ENCODE peak calls at places on chromosomes 1 and 21, in eight cellular contexts. X is amniotic stem cell; R is RWPE1; S is Ammon's horn; A is activated naive CD4-positive, alpha-beta T cell treated with anti-CD3 and anti-CD28 coated beads, Interleukin-2, amount 50 U/mL, for 16 hours; L is GM03348; U is AG08396; P is activated naive CD8-positive, alpha-beta T cell treated with anti-CD3 and anti-CD28 coated beads, Interleukin-2, amount 50 U/mL, for 16 hours. B is an unnamed sample.
A peak's percentile ranks its signal among the peaks of the same experiment; 100 is the strongest.

GRCh38 chr21:32612075-32612998 is at the start of gene CFAP298:
- DNase-seq in X (peak; percentile 78), R (peak; percentile 88), S (peak; percentile 95), A (peak; percentile 83), L (peak; percentile 93), U (peak; percentile 93), P (peak; percentile 71), B (peak; percentile 81)

GRCh38 chr1:94125551-94126514 is 4.9 kb upstream of the ABCA4 start:
- DNase-seq in X (no peak), R (no peak), S (no peak), A (no peak), L (no peak), U (no peak), P (no peak), B (no peak)

GRCh38 chr21:35395728-35396127 is 346.6 kb upstream of the RUNX1 start:
- DNase-seq in X (peak; percentile 18), R (peak; percentile 65), S (no peak), A (no peak), L (no peak), U (no peak), P (no peak), B (no peak)

GRCh38 chr1:241611063-241611462 is 29.1 kb downstream of the CHML start:
- DNase-seq in X (no peak), R (peak; percentile 49), S (peak; percentile 74), A (no peak), L (peak; percentile 54), U (peak; percentile 16), P (no peak), B (no peak)

GRCh38 chr1:186014370-186015030 is 280.3 kb downstream of the HMCN1 start:
- DNase-seq in X (no peak), R (no peak), S (no peak), A (no peak), L (peak; percentile 22), U (peak; percentile 3), P (no peak), B (no peak)

GRCh38 chr1:26121854-26122773 is 10.5 kb downstream of the PDIK1L start:
- DNase-seq in X (no peak), R (no peak), S (peak; percentile 21), A (no peak), L (no peak), U (no peak), P (no peak), B (no peak)

GRCh38 chr1:198087831-198088230 is 69.0 kb upstream of the NEK7 start:
- DNase-seq in X (no peak), R (no peak), S (no peak), A (no peak), L (no peak), U (no peak), P (no peak), B (no peak)

GRCh38 chr1:119254067-119254720 is 113.7 kb upstream of the WARS2 start:
- DNase-seq in X (no peak), R (peak; percentile 91), S (no peak), A (no peak), L (peak; percentile 14), U (no peak), P (no peak), B (no peak)

GRCh38 chr1:184033711-184034167 is 3.8 kb downstream of the COLGALT2 start:
- DNase-seq in X (no peak), R (no peak), S (peak; percentile 60), A (no peak), L (peak; percentile 26), U (peak; percentile 68), P (no peak), B (no peak)

GRCh38 chr21:41045534-41046268 is 122.3 kb upstream of the BACE2 start:
- DNase-seq in X (no peak), R (no peak), S (peak; percentile 23), A (no peak), L (no peak), U (no peak), P (no peak), B (no peak)

GRCh38 chr1:67211589-67212563 is 45.6 kb downstream of the IL23R start:
- DNase-seq in X (no peak), R (peak; percentile 5), S (peak; percentile 11), A (peak; percentile 57), L (peak; percentile 11), U (no peak), P (peak; percentile 23), B (peak; percentile 33)

GRCh38 chr1:31930827-31931226 is 7.3 kb downstream of the PTP4A2 start:
- DNase-seq in X (no peak), R (no peak), S (no peak), A (no peak), L (no peak), U (no peak), P (no peak), B (no peak)

GRCh38 chr1:109977657-109978378 is 6.7 kb upstream of the AHCYL1 start:
- DNase-seq in X (no peak), R (no peak), S (no peak), A (no peak), L (peak; percentile 57), U (no peak), P (no peak), B (no peak)

GRCh38 chr1:48654606-48655210 is 122.0 kb downstream of the BEND5 start:
- DNase-seq in X (no peak), R (no peak), S (no peak), A (no peak), L (no peak), U (no peak), P (no peak), B (no peak)

GRCh38 chr21:44513389-44514217 is 26.4 kb downstream of the KRTAP10-1 start:
- DNase-seq in X (no peak), R (peak; percentile 22), S (no peak), A (no peak), L (no peak), U (no peak), P (no peak), B (no peak)

GRCh38 chr1:59978026-59978425 is 51.5 kb upstream of the CYP2J2 start:
- DNase-seq in X (no peak), R (no peak), S (no peak), A (no peak), L (no peak), U (no peak), P (no peak), B (no peak)

GRCh38 chr1:98991127-98992003 is 13.3 kb downstream of the PLPPR5 start:
- DNase-seq in X (peak; percentile 52), R (peak; percentile 32), S (no peak), A (no peak), L (peak; percentile 18), U (peak; percentile 34), P (no peak), B (no peak)

GRCh38 chr1:41936107-41936506 is 17.4 kb upstream of the HIVEP3 start:
- DNase-seq in X (no peak), R (peak; percentile 41), S (no peak), A (peak; percentile 31), L (no peak), U (no peak), P (no peak), B (no peak)

GRCh38 chr1:157000686-157001085 is 44.9 kb downstream of the ARHGEF11 start:
- DNase-seq in X (no peak), R (peak; percentile 60), S (no peak), A (no peak), L (no peak), U (no peak), P (no peak), B (no peak)

GRCh38 chr1:118961156-118961555 is 27.0 kb downstream of the TBX15 start:
- DNase-seq in X (no peak), R (no peak), S (no peak), A (no peak), L (no peak), U (no peak), P (no peak), B (no peak)

GRCh38 chr1:161215079-161215478 is at the start of gene FCER1G:
- DNase-seq in X (no peak), R (no peak), S (peak; percentile 72), A (no peak), L (no peak), U (no peak), P (no peak), B (no peak)

GRCh38 chr1:151898519-151898991 is 10.8 kb downstream of the THEM4 start:
- DNase-seq in X (no peak), R (no peak), S (no peak), A (peak; percentile 29), L (no peak), U (no peak), P (no peak), B (peak; percentile 37)

GRCh38 chr1:76998582-76999189 is 131.4 kb downstream of the ST6GALNAC5 start:
- DNase-seq in X (peak; percentile 16), R (peak; percentile 85), S (no peak), A (no peak), L (peak; percentile 70), U (peak; percentile 46), P (no peak), B (no peak)

GRCh38 chr1:64366821-64367220 is 103.1 kb upstream of the CACHD1 start:
- DNase-seq in X (no peak), R (no peak), S (no peak), A (no peak), L (no peak), U (no peak), P (no peak), B (no peak)

GRCh38 chr1:77954521-77954920 is 24.4 kb downstream of the FUBP1 start:
- DNase-seq in X (no peak), R (no peak), S (no peak), A (no peak), L (no peak), U (no peak), P (no peak), B (no peak)

GRCh38 chr1:75937034-75937433 is 4.8 kb upstream of the ASB17 start:
- DNase-seq in X (peak; percentile 43), R (no peak), S (no peak), A (no peak), L (no peak), U (peak; percentile 5), P (no peak), B (no peak)

GRCh38 chr1:41898191-41898713 is 20.5 kb downstream of the HIVEP3 start:
- DNase-seq in X (no peak), R (no peak), S (no peak), A (peak; percentile 68), L (peak; percentile 31), U (peak; percentile 29), P (no peak), B (peak; percentile 60)

GRCh38 chr1:234841710-234842231 is 231.8 kb upstream of the IRF2BP2 start:
- DNase-seq in X (no peak), R (no peak), S (peak; percentile 60), A (no peak), L (peak; percentile 38), U (no peak), P (no peak), B (no peak)

GRCh38 chr1:7474786-7475502 is 296.2 kb upstream of the VAMP3 start:
- DNase-seq in X (no peak), R (no peak), S (no peak), A (no peak), L (no peak), U (no peak), P (no peak), B (no peak)

GRCh38 chr1:115669886-115670285 is 28.1 kb downstream of the VANGL1 start:
- DNase-seq in X (no peak), R (no peak), S (no peak), A (no peak), L (no peak), U (no peak), P (no peak), B (no peak)

GRCh38 chr1:197567442-197567841 is 207.8 kb downstream of the DENND1B start:
- DNase-seq in X (no peak), R (no peak), S (no peak), A (no peak), L (no peak), U (no peak), P (no peak), B (no peak)

GRCh38 chr1:156677616-156678596 is 699 bp upstream of the NES start:
- DNase-seq in X (no peak), R (peak; percentile 69), S (peak; percentile 89), A (no peak), L (peak; percentile 81), U (peak; percentile 79), P (no peak), B (no peak)

B was measured in stimulated activated CD4-positive, alpha-beta T cell treated with anti-CD3 and anti-CD28 coated beads, Interleukin-4, amount 100 ng/mL, for 1 hour.